ENCODE peak calls at places on chromosome 9, in four cellular contexts. Y, L, H and I are unnamed samples.

GRCh38 chr9:76927540-76928240 is 21.8 kb upstream of the PRUNE2 start:
- DNase-seq in L (no peak), Y (no peak), H (no peak), I (no peak)

GRCh38 chr9:132197315-132197714 is 35.5 kb downstream of the NTNG2 start:
- DNase-seq in L (no peak), H (no peak), Y (no peak), I (no peak)

GRCh38 chr9:117278020-117278419 is 136.8 kb downstream of the ASTN2 start:
- DNase-seq in L (no peak), Y (no peak), H (no peak), I (no peak)

GRCh38 chr9:124018731-124019697 is 7.4 kb downstream of the LHX2 start:
- DNase-seq in L (no peak), H (no peak), Y (no peak), I (no peak)

GRCh38 chr9:129570450-129571297 is 50.2 kb downstream of the C9orf50 start:
- DNase-seq in H (peak; percentile 73), Y (peak; percentile 76), L (peak; percentile 54), I (no peak)

GRCh38 chr9:19663554-19663953 is 125.3 kb downstream of the SLC24A2 start:
- DNase-seq in H (no peak), L (no peak), Y (no peak), I (no peak)

GRCh38 chr9:126915281-126915816 is 767 bp downstream of the RALGPS1 start:
- DNase-seq in L (peak; percentile 94), Y (no peak), H (no peak), I (peak; percentile 69)

GRCh38 chr9:88322906-88323566 is 65.2 kb upstream of the SPIN1 start:
- DNase-seq in L (peak; percentile 27), H (no peak), Y (no peak), I (no peak)

GRCh38 chr9:137534256-137535119 is 15.7 kb downstream of the PNPLA7 start:
- DNase-seq in Y (peak; percentile 12), L (peak; percentile 81), H (no peak), I (no peak)

GRCh38 chr9:105320568-105320967 is 76.1 kb downstream of the SLC44A1 start:
- DNase-seq in L (no peak), Y (no peak), H (no peak), I (no peak)

GRCh38 chr9:84935528-84936117 is 266.1 kb downstream of the NTRK2 start:
- DNase-seq in H (no peak), Y (no peak), L (no peak), I (no peak)

GRCh38 chr9:84937086-84937670 is 267.6 kb downstream of the NTRK2 start:
- DNase-seq in H (no peak), Y (no peak), L (no peak), I (no peak)

GRCh38 chr9:84928419-84928818 is 258.9 kb downstream of the NTRK2 start:
- DNase-seq in Y (no peak), H (no peak), L (no peak), I (no peak)

GRCh38 chr9:84929068-84929467 is 259.5 kb downstream of the NTRK2 start:
- DNase-seq in Y (no peak), L (no peak), H (no peak), I (no peak)

GRCh38 chr9:84932915-84933527 is 263.5 kb downstream of the NTRK2 start:
- DNase-seq in H (no peak), Y (no peak), L (no peak), I (no peak)
- TF ChIP-seq CTCF in H (peak; percentile 12), Y (no peak), L (no peak), I (no peak)

DNA sequence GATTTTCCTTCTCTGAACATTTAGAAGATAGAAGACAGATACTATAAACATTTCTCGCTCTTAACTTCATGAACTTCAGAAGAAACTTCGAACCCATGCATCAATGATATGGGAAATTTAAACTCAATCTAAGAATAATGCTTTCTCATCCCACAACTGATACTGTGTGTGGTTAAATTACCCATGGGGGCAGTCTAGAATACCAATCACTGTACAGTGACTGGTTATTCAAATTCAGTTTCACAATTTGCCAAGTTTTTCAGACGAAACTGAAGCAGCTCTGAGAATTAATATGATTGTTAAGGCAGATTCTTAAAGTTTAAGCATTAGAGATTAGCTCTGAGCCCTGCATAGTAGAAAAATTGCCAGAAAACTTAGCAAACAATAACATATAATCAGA is 431.0 kb downstream of the SH3GL2 start:
- DNase-seq in H (no peak), L (no peak), Y (no peak), I (no peak)
- TF ChIP-seq CTCF in H (no peak), L (no peak), Y (no peak), I (no peak)

DNA sequence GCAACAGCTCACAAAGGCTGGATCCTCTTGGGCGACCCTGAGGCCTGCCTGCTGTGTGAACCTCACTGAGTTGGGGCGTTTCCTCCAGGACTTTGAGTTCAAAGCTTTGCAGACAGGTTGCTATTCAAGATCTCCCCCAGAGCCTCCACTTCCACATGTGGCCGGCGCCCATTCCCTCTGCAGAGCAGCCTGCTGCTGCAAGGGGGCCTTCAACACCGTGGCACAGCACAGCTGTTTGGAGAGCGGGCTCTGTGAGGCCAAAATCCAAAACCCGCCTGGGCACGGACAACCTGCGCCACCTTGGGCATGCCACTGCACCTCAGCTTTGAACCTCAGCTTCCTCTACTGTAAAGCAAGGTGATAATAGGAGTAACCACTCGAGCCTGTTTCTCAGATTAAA is 160.3 kb downstream of the DAB2IP start:
- DNase-seq in H (no peak), Y (no peak), L (no peak), I (no peak)
- TF ChIP-seq CTCF in H (no peak), Y (no peak), L (no peak), I (no peak)

GRCh38 chr9:2017459-2018161 is 2.5 kb downstream of the SMARCA2 start:
- DNase-seq in L (peak; percentile 87), H (peak; percentile 84), Y (peak; percentile 58), I (peak; percentile 72)

GRCh38 chr9:2018162-2018643 is 3.1 kb downstream of the SMARCA2 start:
- DNase-seq in H (no peak), L (no peak), Y (no peak), I (no peak)

GRCh38 chr9:2015581-2016410 is 649 bp downstream of the SMARCA2 start:
- DNase-seq in Y (no peak), L (peak; percentile 61), H (peak; percentile 73), I (peak; percentile 37)

GRCh38 chr9:2017209-2017458 is 2.0 kb downstream of the SMARCA2 start:
- DNase-seq in L (no peak), Y (no peak), H (no peak), I (no peak)

GRCh38 chr9:2016411-2017208 is 1.5 kb downstream of the SMARCA2 start:
- DNase-seq in H (peak; percentile 86), L (peak; percentile 85), Y (peak; percentile 52), I (peak; percentile 67)
- TF ChIP-seq CTCF in H (peak; percentile 41), L (peak; percentile 9), Y (no peak), I (no peak)

GRCh38 chr9:4375424-4376195 is 75.7 kb upstream of the GLIS3 start:
- DNase-seq in Y (no peak), H (no peak), L (no peak), I (no peak)
- TF ChIP-seq CTCF in Y (peak; percentile 57), H (peak; percentile 63), L (peak; percentile 52), I (no peak)

DNA sequence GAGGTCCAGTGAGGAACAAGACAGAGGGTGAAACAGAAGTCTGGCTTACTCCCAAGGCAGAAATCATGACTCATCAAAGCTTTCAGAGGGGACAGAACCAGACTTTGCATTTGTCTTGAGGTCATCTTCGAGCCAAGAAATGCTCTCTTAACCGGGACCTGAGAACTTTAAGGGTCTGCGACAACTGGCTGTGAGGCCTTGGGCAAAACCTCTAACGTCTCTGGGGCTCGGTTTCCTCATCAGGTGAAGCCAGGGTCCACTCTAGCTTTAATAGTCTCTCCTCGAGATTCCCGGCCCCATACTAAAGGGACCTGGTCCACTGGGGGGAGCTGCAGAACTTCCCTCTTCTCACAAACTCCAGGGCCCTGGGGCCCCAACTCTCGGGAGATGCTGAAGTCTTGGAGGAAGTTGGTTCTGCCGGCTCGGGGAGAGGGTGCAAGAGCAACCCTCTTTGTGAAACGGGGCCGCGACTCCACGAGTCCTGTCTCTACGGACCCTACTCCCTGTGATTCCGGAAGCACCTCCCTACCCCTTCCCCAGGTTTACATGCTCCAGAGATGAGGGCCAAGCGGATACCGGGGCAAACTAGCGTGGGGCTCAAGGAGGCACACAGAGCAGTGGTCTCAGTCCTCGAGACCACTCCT is 2.6 kb downstream of the GLIS3 start:
- DNase-seq in H (peak; percentile 87), L (peak; percentile 85), Y (no peak), I (no peak)
- TF ChIP-seq CTCF in H (peak; percentile 71), L (peak; percentile 52), Y (peak; percentile 60), I (no peak)

GRCh38 chr9:2367970-2368369 is 253.6 kb upstream of the VLDLR start:
- DNase-seq in L (no peak), Y (no peak), H (no peak), I (no peak)
- TF ChIP-seq CTCF in L (no peak), Y (no peak), H (no peak), I (no peak)

GRCh38 chr9:12666813-12667212 is 26.4 kb upstream of the TYRP1 start:
- DNase-seq in Y (no peak), L (no peak), H (no peak), I (no peak)
- TF ChIP-seq CTCF in Y (peak; percentile 2), L (no peak), H (no peak), I (no peak)

GRCh38 chr9:113619156-113619861 is 155.8 kb downstream of the RGS3 start:
- DNase-seq in Y (no peak), H (peak; percentile 51), L (peak; percentile 50), I (no peak)

GRCh38 chr9:113620377-113621161 is 157.0 kb downstream of the RGS3 start:
- DNase-seq in H (peak; percentile 84), Y (peak; percentile 77), L (peak; percentile 92), I (peak; percentile 57)

GRCh38 chr9:113621309-113621791 is 157.8 kb downstream of the RGS3 start:
- DNase-seq in H (peak; percentile 95), Y (peak; percentile 79), L (peak; percentile 67), I (no peak)

GRCh38 chr9:113622038-113622437 is 158.5 kb downstream of the RGS3 start:
- DNase-seq in Y (no peak), L (no peak), H (no peak), I (no peak)

GRCh38 chr9:113620016-113620376 is 156.5 kb downstream of the RGS3 start:
- DNase-seq in Y (no peak), H (no peak), L (no peak), I (no peak)
- TF ChIP-seq CTCF in Y (no peak), H (no peak), L (no peak), I (no peak)

GRCh38 chr9:3647652-3648051 is 121.9 kb upstream of the RFX3 start:
- DNase-seq in Y (no peak), H (no peak), L (no peak), I (no peak)
- TF ChIP-seq CTCF in Y (no peak), H (no peak), L (no peak), I (no peak)